ENCODE peak calls at places on chromosome 5, in seven cellular contexts. A, P, F, X, Z, N and C are unnamed samples. For H3K4me1, the result is how much of the 10 kb centered on the place peaks cover.

GRCh38 chr5:83375049-83375710 is 96.4 kb upstream of the VCAN start:
- DNase-seq in X (no peak), P (no peak), N (no peak), A (no peak), Z (no peak), F (no peak), C (no peak)

GRCh38 chr5:109476292-109476691 is 66.5 kb upstream of the PJA2 start:
- DNase-seq in F (no peak), Z (no peak), X (no peak), N (no peak), P (no peak), A (no peak), C (no peak)

GRCh38 chr5:108168915-108169314 is 213.0 kb downstream of the FBXL17 start:
- DNase-seq in Z (no peak), P (no peak), X (no peak), A (no peak), F (peak), N (no peak), C (no peak)

GRCh38 chr5:16735092-16735970 is 118.5 kb upstream of the RETREG1 start:
- DNase-seq in N (no peak), X (no peak), A (no peak), F (no peak), Z (no peak), P (no peak), C (no peak)

GRCh38 chr5:43997647-43998251 is 391.5 kb downstream of the FGF10 start:
- DNase-seq in A (peak), P (no peak), Z (no peak), F (no peak), X (no peak), N (no peak), C (no peak)

GRCh38 chr5:50726475-50727148 is 60.2 kb downstream of the PARP8 start:
- DNase-seq in N (no peak), P (no peak), Z (no peak), F (no peak), X (no peak), A (no peak), C (no peak)

GRCh38 chr5:171571663-171572062 is 152.2 kb downstream of the FGF18 start:
- DNase-seq in N (no peak), Z (peak), F (no peak), X (no peak), P (no peak), A (no peak), C (no peak)

GRCh38 chr5:88872971-88873370 is 10.0 kb downstream of the MEF2C start:
- DNase-seq in N (no peak), X (no peak), Z (no peak), P (no peak), F (no peak), A (no peak), C (no peak)

GRCh38 chr5:134018154-134018985 is 13.6 kb upstream of the VDAC1 start:
- DNase-seq in P (no peak), F (no peak), N (no peak), A (no peak), X (no peak), Z (peak), C (no peak)

GRCh38 chr5:154103223-154103622 is 64.5 kb downstream of the MFAP3 start:
- DNase-seq in Z (no peak), P (no peak), X (no peak), N (no peak), F (no peak), A (no peak), C (no peak)

GRCh38 chr5:43042176-43042625 is 2.1 kb upstream of the ANXA2R start:
- DNase-seq in A (peak), Z (peak), F (peak), X (peak), N (peak), P (peak), C (no peak)

GRCh38 chr5:154520861-154521453 is 42.9 kb upstream of the HAND1 start:
- DNase-seq in F (peak), A (peak), P (peak), N (no peak), X (no peak), Z (peak), C (peak)

GRCh38 chr5:2740849-2741555 is 10.5 kb downstream of the IRX2 start:
- DNase-seq in N (no peak), A (peak), F (no peak), P (no peak), X (no peak), Z (no peak), C (no peak)

GRCh38 chr5:122163151-122164069 is 34.1 kb downstream of the ZNF474 start:
- DNase-seq in P (no peak), X (no peak), A (peak), N (no peak), F (no peak), Z (peak), C (no peak)

GRCh38 chr5:157961176-157961575 is 102.2 kb upstream of the CLINT1 start:
- DNase-seq in A (no peak), Z (no peak), P (peak), N (no peak), X (no peak), F (no peak), C (no peak)

GRCh38 chr5:64526709-64527439 is 21.1 kb downstream of the RGS7BP start:
- DNase-seq in A (no peak), P (no peak), Z (no peak), X (no peak), N (no peak), F (no peak), C (no peak)

GRCh38 chr5:166436857-166437256 is 1854.6 kb upstream of the WWC1 start:
- DNase-seq in Z (no peak), X (no peak), A (no peak), N (no peak), F (no peak), P (no peak), C (no peak)

DNA sequence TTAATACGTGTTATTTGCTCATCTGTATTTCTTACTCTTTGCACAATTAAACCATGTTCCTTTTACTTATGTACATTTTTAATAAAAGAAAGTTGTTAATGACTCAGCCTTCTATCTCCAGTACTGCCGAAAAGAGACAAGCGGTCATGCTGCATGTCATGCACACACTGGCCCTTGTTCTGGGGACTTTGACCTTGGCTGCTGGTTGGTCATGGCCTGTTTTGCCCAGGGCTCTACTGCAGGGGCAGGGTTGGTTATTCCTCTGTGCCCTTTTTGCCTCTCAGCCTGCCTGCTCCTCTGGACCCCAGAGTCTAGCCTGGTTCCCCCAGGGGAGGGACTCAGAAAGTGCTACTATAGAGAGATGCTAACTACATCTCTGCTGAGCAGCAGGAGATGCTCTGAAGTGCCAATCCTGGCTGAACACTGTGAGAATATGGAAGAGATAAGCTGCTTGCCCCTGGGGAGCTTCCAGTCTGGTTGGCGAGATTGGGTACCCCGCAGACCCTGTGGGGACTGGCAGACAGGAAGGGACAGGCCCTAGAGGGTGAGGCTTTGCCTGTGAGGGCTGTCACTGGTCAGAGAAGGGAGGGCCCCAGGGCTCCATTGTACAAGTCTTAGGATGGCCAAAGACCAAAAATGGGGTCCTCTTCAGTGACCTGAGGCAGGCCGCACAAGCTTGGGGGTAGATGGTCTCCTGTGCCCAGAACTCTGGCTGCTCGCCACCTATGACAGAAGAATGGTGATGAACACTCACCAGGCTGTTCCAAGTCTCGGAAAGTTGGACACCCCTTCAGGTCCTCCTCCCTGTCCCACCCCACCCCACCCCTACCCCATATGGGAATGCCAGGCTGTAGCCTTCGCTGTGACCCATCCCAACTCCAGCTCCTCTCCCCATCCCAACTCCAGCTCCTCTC is 14.4 kb downstream of the IRF1 start:
- DNase-seq in F (no peak), X (no peak), N (no peak), A (no peak), P (no peak), Z (no peak), C (no peak)
- H3K4me1 ChIP-seq in F (under half), X (under half), N (under half), A (under half), P (under half), Z (under half), C (under half)

GRCh38 chr5:132493241-132493640 is 2.7 kb upstream of the IRF1 start:
- DNase-seq in F (no peak), P (no peak), N (no peak), X (no peak), A (no peak), Z (no peak), C (no peak)
- H3K4me1 ChIP-seq in F (under half), P (under half), N (under half), X (under half), A (under half), Z (under half), C (under half)

GRCh38 chr5:113095831-113096230 is 119.2 kb downstream of the DCP2 start:
- DNase-seq in Z (no peak), F (no peak), X (no peak), P (no peak), A (no peak), N (no peak), C (no peak)

GRCh38 chr5:113090336-113091106 is 113.9 kb downstream of the DCP2 start:
- DNase-seq in F (peak), P (peak), X (peak), Z (no peak), A (no peak), N (peak), C (no peak)

GRCh38 chr5:113092683-113093082 is 116.1 kb downstream of the DCP2 start:
- DNase-seq in N (no peak), P (no peak), F (peak), Z (no peak), X (no peak), A (no peak), C (no peak)

GRCh38 chr5:113091622-113092021 is 115.0 kb downstream of the DCP2 start:
- DNase-seq in X (no peak), F (no peak), P (no peak), N (no peak), A (no peak), Z (no peak), C (no peak)

GRCh38 chr5:113093561-113093960 is 117.0 kb downstream of the DCP2 start:
- DNase-seq in P (no peak), X (no peak), N (no peak), Z (no peak), F (no peak), A (no peak), C (no peak)
- H3K4me1 ChIP-seq in P (under half), X (under half), N (under half), Z (under half), F (under half), A (under half), C (under half)

GRCh38 chr5:139666551-139666950 is 18.4 kb downstream of the CXXC5 start:
- DNase-seq in A (no peak), X (peak), P (no peak), Z (no peak), N (no peak), F (no peak), C (no peak)
- H3K4me1 ChIP-seq in A (under half), X (under half), P (half or more), Z (half or more), N (under half), F (under half), C (under half)

GRCh38 chr5:180790524-180790923 is 12.1 kb downstream of the MGAT1 start:
- DNase-seq in X (no peak), N (no peak), Z (no peak), F (no peak), A (no peak), P (no peak), C (no peak)
- H3K4me1 ChIP-seq in X (under half), N (under half), Z (under half), F (under half), A (under half), P (under half), C (under half)

GRCh38 chr5:53321721-53322120 is 158.7 kb upstream of the FST start:
- DNase-seq in X (no peak), F (no peak), N (no peak), P (no peak), A (no peak), Z (no peak), C (no peak)
- H3K4me1 ChIP-seq in X (under half), F (under half), N (under half), P (under half), A (under half), Z (under half), C (under half)

DNA sequence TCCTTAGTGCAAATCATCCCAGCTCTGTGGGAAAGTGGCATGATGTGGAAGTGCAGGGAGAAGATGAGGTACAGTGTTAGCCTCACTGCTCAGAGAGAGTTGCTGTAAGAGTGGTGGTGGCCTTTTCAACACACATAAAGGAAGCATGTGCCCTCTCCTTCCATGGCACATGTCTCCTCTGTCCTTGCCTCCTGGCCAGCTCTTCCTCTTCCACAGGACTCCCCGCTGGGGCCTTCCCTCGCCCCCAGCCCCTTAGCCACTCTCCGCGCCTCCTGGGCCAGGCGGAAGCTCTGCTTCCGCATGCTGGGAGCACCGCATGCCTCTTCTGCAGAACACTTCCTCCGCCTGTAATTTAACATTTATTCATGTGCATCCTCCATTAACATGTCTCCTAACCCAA is 4.8 kb upstream of the KCNMB1 start:
- DNase-seq in A (no peak), F (no peak), X (peak), Z (no peak), N (no peak), P (no peak), C (no peak)
- H3K4me1 ChIP-seq in A (under half), F (under half), X (under half), Z (under half), N (under half), P (under half), C (under half)

DNA sequence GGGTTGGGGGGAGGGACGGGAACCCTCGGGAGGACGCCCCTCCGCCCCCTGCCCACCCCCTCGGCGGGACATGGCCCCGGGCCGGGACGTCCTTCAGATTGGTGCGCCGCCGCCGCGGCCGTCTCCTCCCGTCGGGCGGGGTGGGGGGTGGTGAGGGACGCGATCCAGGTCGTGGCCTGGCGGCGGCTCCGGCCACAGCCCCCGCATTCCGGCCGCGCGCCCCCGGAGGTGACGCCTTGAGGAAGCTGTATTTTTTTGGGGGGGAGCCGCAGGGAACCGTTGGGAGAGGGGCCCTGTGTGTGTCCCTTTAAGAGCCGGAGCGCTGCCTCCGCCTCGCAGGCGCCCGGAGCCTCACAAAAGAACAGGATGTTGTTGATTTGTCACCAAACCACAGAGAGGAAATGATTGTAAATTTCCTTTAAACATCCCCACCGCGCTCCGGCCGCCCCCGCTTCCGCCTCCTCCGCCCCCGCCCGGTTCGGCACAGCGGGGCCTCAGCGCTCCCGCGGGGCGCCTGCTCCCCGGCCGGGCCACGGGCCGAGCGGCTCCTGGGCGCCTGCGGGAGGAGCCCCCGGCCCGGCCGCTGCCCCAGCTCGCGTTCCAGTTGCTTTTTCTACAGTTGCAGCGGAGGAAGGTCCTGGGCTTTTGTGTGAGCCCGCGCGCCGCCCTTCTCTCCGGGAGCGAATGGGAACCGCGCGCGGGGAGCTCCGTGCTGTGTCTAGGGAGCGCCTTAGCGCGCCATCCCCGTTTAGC is 32.1 kb upstream of the SPRY4 start:
- DNase-seq in X (peak), P (peak), Z (peak), N (peak), A (peak), F (peak), C (peak)
- H3K4me1 ChIP-seq in X (under half), P (under half), Z (under half), N (under half), A (under half), F (under half), C (under half)

GRCh38 chr5:36388288-36388687 is 86.6 kb upstream of the RANBP3L start:
- DNase-seq in A (no peak), Z (no peak), P (no peak), F (no peak), X (no peak), N (no peak), C (no peak)
- H3K4me1 ChIP-seq in A (under half), Z (under half), P (under half), F (under half), X (under half), N (under half), C (under half)

DNA sequence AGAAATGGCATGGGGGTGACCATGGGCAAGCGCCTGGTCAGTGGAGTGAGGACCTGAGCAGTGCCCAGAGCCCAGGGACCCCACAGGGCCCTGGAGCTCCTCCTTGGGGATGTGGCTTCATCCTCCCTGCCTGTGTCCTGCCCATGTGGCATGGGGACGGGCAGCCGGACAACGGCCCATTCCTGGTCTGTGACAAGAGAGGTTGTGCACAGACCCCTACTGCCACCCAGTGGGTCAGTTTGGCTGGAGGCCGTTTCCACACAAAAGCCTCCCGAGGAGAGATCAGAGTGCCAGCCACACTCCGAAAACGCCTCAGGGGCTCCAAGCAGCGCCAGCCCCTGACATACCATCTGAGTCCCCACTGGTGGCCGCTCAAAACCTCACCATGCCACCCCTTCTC is 19.8 kb downstream of the SLC6A18 start:
- DNase-seq in F (no peak), N (no peak), A (peak), X (no peak), Z (no peak), P (peak), C (no peak)
- H3K4me1 ChIP-seq in F (under half), N (under half), A (under half), X (under half), Z (under half), P (under half), C (under half)